ENCODE peak calls at places on chromosome 1, in nine cellular contexts. O, K, G, B, C, Q, X, W and T are unnamed samples.
A peak's percentile ranks its signal among the peaks of the same experiment; 100 is the strongest.

GRCh38 chr1:247287460-247287859 is 31.6 kb downstream of the VN1R5 start:
- DNase-seq in W (no peak), X (peak; percentile 52), B (no peak), G (no peak), Q (no peak), K (no peak), C (no peak), O (no peak), T (no peak)

GRCh38 chr1:36223373-36223995 is 759 bp upstream of the THRAP3 start:
- DNase-seq in Q (no peak), C (peak; percentile 35), G (peak; percentile 67), B (no peak), X (no peak), K (peak; percentile 16), W (peak; percentile 72), O (no peak), T (no peak)

GRCh38 chr1:62906428-62906886 is 122.5 kb downstream of the ATG4C start:
- DNase-seq in G (peak; percentile 10), X (no peak), K (no peak), B (peak; percentile 19), Q (no peak), C (no peak), W (peak; percentile 34), O (no peak), T (no peak)

GRCh38 chr1:119010201-119010600 is 22.1 kb upstream of the TBX15 start:
- DNase-seq in O (no peak), K (no peak), Q (no peak), W (no peak), G (no peak), C (no peak), B (no peak), X (no peak), T (no peak)

GRCh38 chr1:240405751-240406150 is 206.2 kb downstream of the GREM2 start:
- DNase-seq in K (no peak), O (no peak), Q (no peak), G (no peak), B (no peak), W (no peak), X (no peak), C (no peak), T (no peak)

GRCh38 chr1:165886988-165887387 is 59.6 kb downstream of the UCK2 start:
- DNase-seq in O (no peak), K (no peak), X (no peak), B (no peak), W (no peak), G (no peak), Q (no peak), C (no peak), T (no peak)

GRCh38 chr1:26848947-26849774 is 13.8 kb upstream of the SFN start:
- DNase-seq in C (no peak), W (peak; percentile 48), K (no peak), G (no peak), O (peak; percentile 94), B (no peak), X (no peak), Q (no peak), T (no peak)

GRCh38 chr1:224615861-224616760 is at the start of gene CNIH3:
- DNase-seq in B (peak; percentile 31), W (peak; percentile 55), O (peak; percentile 48), X (peak; percentile 78), Q (no peak), C (no peak), G (peak; percentile 87), K (no peak), T (no peak)

GRCh38 chr1:68819190-68819829 is 322.4 kb upstream of the DEPDC1 start:
- DNase-seq in B (no peak), K (no peak), G (peak; percentile 11), C (no peak), O (no peak), Q (no peak), X (no peak), W (peak; percentile 40), T (no peak)

GRCh38 chr1:61869691-61870109 is 127.4 kb downstream of the PATJ start:
- DNase-seq in G (no peak), X (no peak), C (no peak), O (no peak), K (peak; percentile 36), Q (peak; percentile 59), B (no peak), W (no peak), T (no peak)

GRCh38 chr1:203630697-203631096 is 4.1 kb downstream of the ATP2B4 start:
- DNase-seq in G (no peak), O (no peak), Q (peak; percentile 50), K (peak; percentile 56), C (no peak), X (no peak), W (no peak), B (no peak), T (no peak)

GRCh38 chr1:40750326-40750975 is 33.1 kb upstream of the KCNQ4 start:
- DNase-seq in B (no peak), X (no peak), G (no peak), K (no peak), O (no peak), C (no peak), W (no peak), Q (no peak), T (no peak)

GRCh38 chr1:117339866-117340357 is 27.3 kb upstream of the MAN1A2 start:
- DNase-seq in G (peak; percentile 51), X (no peak), K (no peak), O (no peak), Q (no peak), B (no peak), W (peak; percentile 78), C (no peak), T (no peak)

DNA sequence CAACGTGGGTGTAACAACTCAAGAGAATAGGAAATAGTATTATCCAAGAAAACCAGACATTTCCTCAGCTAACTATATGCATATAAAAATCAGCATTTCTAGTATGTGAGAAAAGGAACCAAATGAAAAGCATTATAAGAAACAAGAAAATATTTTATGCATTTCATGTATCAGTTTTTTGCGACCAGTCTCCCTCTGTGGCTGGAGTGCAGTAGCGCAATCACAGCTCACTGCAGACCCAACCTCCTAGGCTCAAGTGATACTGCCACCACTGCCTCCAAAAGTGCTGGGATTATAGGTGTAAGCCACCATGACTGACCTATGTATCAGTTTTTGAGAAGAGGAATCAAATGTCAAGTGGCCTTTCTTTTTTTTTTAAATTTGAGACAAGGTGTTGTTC is 31.0 kb downstream of the SLC16A1 start:
- DNase-seq in G (no peak), W (no peak), C (no peak), K (no peak), Q (no peak), X (no peak), O (no peak), B (no peak), T (no peak)
- TF ChIP-seq CTCF in G (no peak), W (peak; percentile 21), C (no peak), K (no peak), Q (peak; percentile 20), X (peak; percentile 20), O (no peak), B (peak; percentile 14), T (no peak)

DNA sequence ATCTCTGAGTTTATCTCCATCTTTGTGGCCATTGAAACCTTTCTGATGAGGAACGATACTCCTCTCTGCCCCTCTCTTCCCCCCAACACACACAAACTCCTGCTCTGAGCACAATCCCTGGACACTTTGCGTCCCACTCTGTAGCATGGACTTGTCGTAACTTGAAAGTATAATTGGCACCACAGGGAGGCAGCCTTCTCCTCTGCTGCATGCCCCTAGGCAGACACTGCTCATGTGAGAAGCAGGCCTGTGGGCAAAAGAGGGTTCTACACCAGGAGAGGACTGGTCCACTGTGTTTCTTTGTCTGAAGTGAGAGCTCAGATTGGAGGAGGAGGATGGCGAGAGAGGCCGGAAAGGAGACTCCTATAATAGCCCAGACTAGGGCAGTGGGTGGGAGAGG is 3.8 kb upstream of the PARS2 start:
- DNase-seq in K (no peak), C (no peak), G (peak; percentile 34), X (no peak), B (no peak), O (no peak), Q (no peak), W (peak; percentile 12), T (no peak)
- TF ChIP-seq CTCF in K (no peak), C (no peak), G (no peak), X (no peak), B (no peak), O (no peak), Q (no peak), W (peak; percentile 7), T (no peak)

GRCh38 chr1:57279909-57280666 is 143.8 kb downstream of the DAB1 start:
- DNase-seq in G (no peak), K (no peak), O (no peak), C (no peak), B (no peak), Q (no peak), X (no peak), W (no peak), T (no peak)

GRCh38 chr1:57278558-57278957 is 145.3 kb downstream of the DAB1 start:
- DNase-seq in X (no peak), O (no peak), W (no peak), G (no peak), B (no peak), Q (no peak), C (no peak), K (no peak), T (no peak)

GRCh38 chr1:57276916-57277315 is 146.9 kb downstream of the DAB1 start:
- DNase-seq in X (no peak), W (no peak), G (no peak), B (no peak), K (no peak), Q (no peak), C (no peak), O (no peak), T (no peak)

GRCh38 chr1:57277681-57278080 is 146.2 kb downstream of the DAB1 start:
- DNase-seq in C (no peak), G (no peak), B (no peak), K (no peak), O (no peak), Q (no peak), X (no peak), W (no peak), T (no peak)

GRCh38 chr1:57281324-57281723 is 142.5 kb downstream of the DAB1 start:
- DNase-seq in O (no peak), Q (no peak), W (no peak), C (no peak), G (no peak), X (no peak), K (no peak), B (no peak), T (no peak)
- TF ChIP-seq CTCF in O (no peak), Q (no peak), W (no peak), C (no peak), G (no peak), X (no peak), K (no peak), B (no peak), T (no peak)

DNA sequence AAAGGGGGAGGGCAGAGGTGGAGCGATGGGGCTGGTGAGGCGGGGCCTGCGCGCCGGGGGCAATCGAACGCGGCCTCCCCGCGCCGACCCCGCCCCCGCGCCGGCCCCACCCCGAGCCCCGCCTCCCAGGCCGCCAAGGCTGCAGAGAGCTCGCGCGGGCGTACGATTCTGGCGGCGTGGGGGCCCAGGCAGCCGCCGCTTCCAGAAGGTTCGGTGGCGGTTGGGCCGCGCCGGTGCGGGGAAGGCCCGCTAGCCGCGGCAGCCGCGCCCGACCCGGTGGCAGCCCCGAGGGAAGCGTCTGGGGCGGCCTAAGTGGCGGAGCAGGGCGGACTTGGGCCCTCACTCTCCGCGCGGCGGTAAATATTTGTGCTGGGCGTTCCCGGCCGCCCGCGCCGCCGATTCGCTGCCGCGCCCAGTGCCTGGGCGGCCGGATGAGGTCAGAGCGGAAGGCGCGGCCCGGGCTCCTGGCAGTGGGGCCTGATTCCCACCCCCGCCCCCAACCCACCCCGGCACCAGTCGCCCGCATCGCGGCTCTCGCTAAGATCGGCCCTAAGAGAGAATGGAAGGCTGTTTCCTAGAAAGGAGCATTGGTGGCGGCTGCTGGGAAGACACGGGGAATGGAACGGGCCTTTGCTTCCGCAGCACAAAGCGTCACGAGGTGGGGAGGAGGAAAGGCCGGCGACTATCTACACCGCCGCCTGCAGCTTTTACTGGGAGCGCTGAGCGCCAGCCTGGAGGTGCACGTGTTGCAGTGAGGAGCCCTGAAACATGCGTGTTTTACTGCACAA is at the start of gene ACOT7:
- DNase-seq in B (peak; percentile 77), X (peak; percentile 89), O (peak; percentile 92), K (peak; percentile 92), W (peak; percentile 93), Q (peak; percentile 91), G (peak; percentile 93), C (peak; percentile 88), T (peak; percentile 74)
- TF ChIP-seq CTCF in B (peak; percentile 26), X (no peak), O (no peak), K (no peak), W (peak; percentile 38), Q (peak; percentile 35), G (no peak), C (no peak), T (no peak)